ENCODE peak calls at places on chromosomes 12 and 14, in nine cellular contexts. S is tibial artery, H is fibroblast of mammary gland, R is cardiac muscle cell, A is sigmoid colon, F is HFFc6, X is MCF 10A, L is cardiac fibroblast, N is RWPE1. Q is an unnamed sample.

GRCh38 chr12:4386756-4387155 is 7.2 kb upstream of the FGF23 start:
- DNase-seq in N (no peak), L (no peak), F (no peak), R (no peak), A (no peak), S (no peak), H (no peak), X (no peak), Q (no peak)

GRCh38 chr12:3962661-3963483 is 89.7 kb upstream of the PARP11 start:
- DNase-seq in N (no peak), F (no peak), L (no peak), A (no peak), H (no peak), R (peak; percentile 33), S (peak; percentile 24), X (no peak), Q (no peak)

GRCh38 chr12:65822732-65823480 is 1.4 kb upstream of the HMGA2 start:
- DNase-seq in N (no peak), R (peak; percentile 87), S (no peak), L (peak; percentile 78), F (peak; percentile 75), H (peak; percentile 75), X (peak; percentile 67), A (no peak), Q (peak; percentile 62)

GRCh38 chr12:47930634-47931033 is 25.8 kb upstream of the VDR start:
- DNase-seq in L (no peak), N (no peak), H (no peak), F (no peak), R (no peak), X (no peak), S (no peak), A (no peak), Q (no peak)

GRCh38 chr12:82414926-82415325 is 56.6 kb downstream of the METTL25 start:
- DNase-seq in R (no peak), L (no peak), X (no peak), N (no peak), A (no peak), S (no peak), H (no peak), F (no peak), Q (no peak)

GRCh38 chr12:5577239-5577638 is 145.3 kb downstream of the NTF3 start:
- DNase-seq in A (no peak), H (no peak), N (no peak), F (no peak), R (peak; percentile 10), X (no peak), S (no peak), L (no peak), Q (no peak)

GRCh38 chr12:106113446-106114083 is 25.2 kb downstream of the NUAK1 start:
- DNase-seq in F (no peak), A (no peak), X (peak; percentile 61), S (peak; percentile 68), R (no peak), L (no peak), N (peak; percentile 48), H (no peak), Q (no peak)

GRCh38 chr12:51372021-51372420 is 19.2 kb downstream of the GALNT6 start:
- DNase-seq in A (no peak), L (no peak), N (no peak), H (no peak), F (no peak), X (no peak), S (no peak), R (no peak), Q (no peak)

GRCh38 chr14:61965030-61965745 is 203.0 kb downstream of the SNAPC1 start:
- DNase-seq in N (peak; percentile 74), L (peak; percentile 42), R (no peak), F (peak; percentile 82), A (no peak), H (peak; percentile 64), X (peak; percentile 94), S (no peak), Q (no peak)

GRCh38 chr12:53224897-53225634 is 6.9 kb downstream of the RARG start:
- DNase-seq in A (no peak), X (no peak), N (no peak), R (no peak), S (no peak), F (no peak), L (no peak), H (no peak), Q (no peak)

GRCh38 chr12:121579981-121580868 is 598 bp downstream of the KDM2B start:
- DNase-seq in H (peak; percentile 55), R (peak; percentile 85), X (peak; percentile 50), F (peak; percentile 32), A (peak; percentile 88), L (peak; percentile 72), S (peak; percentile 76), N (peak; percentile 65), Q (peak; percentile 76)

GRCh38 chr14:65824978-65825299 is 412.4 kb downstream of the FUT8 start:
- DNase-seq in H (no peak), S (no peak), N (no peak), A (no peak), R (no peak), L (no peak), F (no peak), X (no peak), Q (no peak)
- TF ChIP-seq CTCF in H (no peak), S (no peak), N (peak; percentile 59), A (no peak), R (no peak), L (no peak), F (peak; percentile 58), X (no peak), Q (peak; percentile 52)

DNA sequence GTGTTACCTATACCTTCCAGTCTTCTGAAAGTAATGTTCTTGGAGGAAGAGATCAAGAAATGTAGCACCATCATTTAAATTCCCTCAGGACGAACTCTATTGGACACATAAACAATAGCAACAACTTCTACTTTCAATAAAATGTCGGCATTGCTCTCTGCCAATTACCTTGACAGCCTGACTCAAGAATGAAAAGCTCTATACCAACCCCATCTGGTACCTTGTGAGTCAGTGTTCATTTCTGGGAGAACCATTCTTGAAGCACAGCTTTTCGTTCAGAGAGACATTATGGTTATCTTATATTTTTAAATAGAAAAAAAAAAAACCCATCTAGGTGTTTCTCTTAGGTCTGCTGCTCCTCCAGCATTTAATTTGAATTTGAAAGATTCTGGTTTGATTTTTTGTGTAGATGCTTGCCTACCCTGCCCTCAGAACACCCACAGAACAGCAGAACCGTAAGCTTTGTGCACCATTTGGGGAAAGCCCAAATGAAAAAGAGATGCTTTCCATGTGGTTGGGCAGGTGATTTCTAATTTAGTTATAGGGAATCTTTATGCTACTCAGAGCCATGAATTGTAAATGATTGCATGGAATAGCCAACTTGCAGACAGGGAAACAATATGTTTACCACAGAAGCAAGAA is 156.0 kb downstream of the SAMD4A start:
- DNase-seq in F (no peak), H (peak; percentile 41), X (peak; percentile 33), S (no peak), L (peak; percentile 68), N (peak; percentile 34), A (no peak), R (peak; percentile 55), Q (no peak)
- TF ChIP-seq CTCF in F (no peak), H (peak; percentile 28), X (no peak), S (peak; percentile 14), L (peak; percentile 51), N (no peak), A (no peak), R (peak; percentile 62), Q (no peak)

GRCh38 chr14:31208546-31209424 is 1.2 kb upstream of the HECTD1 start:
- DNase-seq in X (no peak), H (no peak), A (no peak), L (no peak), N (no peak), F (no peak), R (no peak), S (no peak), Q (no peak)

GRCh38 chr14:31207287-31207745 is 277 bp downstream of the HECTD1 start:
- DNase-seq in H (no peak), X (peak; percentile 89), F (peak; percentile 70), A (no peak), R (no peak), L (no peak), S (peak; percentile 88), N (no peak), Q (no peak)

GRCh38 chr14:31206536-31207286 is 882 bp downstream of the HECTD1 start:
- DNase-seq in N (peak; percentile 12), L (peak; percentile 13), F (no peak), R (peak; percentile 49), A (peak; percentile 71), X (peak; percentile 44), S (peak; percentile 22), H (no peak), Q (peak; percentile 44)

GRCh38 chr14:31209605-31210004 is 2.0 kb upstream of the HECTD1 start:
- DNase-seq in S (no peak), H (no peak), A (no peak), R (no peak), F (no peak), X (no peak), L (no peak), N (no peak), Q (no peak)

DNA sequence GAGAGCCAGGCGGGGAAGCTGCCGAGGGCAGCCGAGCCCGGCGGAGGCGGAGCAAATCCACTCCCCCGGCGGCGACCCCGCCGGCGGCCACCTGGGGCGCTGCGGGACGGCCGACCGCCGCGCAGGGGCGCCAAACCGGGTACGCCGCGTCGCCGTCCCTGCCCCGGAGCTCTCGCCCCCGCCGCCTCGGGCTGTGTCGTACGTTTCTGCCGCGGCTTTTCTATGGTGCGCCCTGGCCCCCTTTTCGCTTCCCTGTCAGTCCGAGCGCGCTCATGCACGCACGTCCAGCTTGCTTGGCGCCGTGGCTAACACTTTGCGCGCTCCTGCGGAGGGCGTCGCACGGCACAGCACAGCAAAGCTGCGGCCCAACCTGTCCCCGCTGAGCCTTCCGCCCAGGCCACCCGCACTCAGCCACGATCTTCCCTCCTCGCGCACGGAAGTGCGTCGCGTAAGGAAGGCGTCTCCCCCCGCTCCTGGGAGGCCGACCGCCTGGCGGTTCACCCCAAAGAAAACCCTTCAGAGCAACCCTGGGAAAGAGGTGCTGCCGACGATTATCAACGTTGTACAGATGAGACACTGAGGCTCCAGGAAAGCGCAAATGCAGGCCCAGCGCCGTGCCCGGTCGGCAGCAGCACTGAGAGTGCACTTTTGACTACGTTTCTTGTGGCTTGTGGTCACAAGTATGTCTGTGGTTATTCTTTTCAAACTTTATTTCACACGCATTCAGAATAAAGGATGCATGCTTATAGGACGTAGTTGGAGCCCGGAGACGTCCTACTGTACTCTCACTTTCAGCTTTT is at the start of gene HECTD1:
- DNase-seq in X (peak; percentile 77), S (peak; percentile 72), A (peak; percentile 95), N (peak; percentile 87), F (peak; percentile 83), R (peak; percentile 95), H (peak; percentile 82), L (peak; percentile 93), Q (peak; percentile 94)
- TF ChIP-seq CTCF in X (peak; percentile 77), S (peak; percentile 88), A (peak; percentile 23), N (peak; percentile 91), F (peak; percentile 94), R (peak; percentile 43), H (no peak), L (peak; percentile 16), Q (peak; percentile 90)

DNA sequence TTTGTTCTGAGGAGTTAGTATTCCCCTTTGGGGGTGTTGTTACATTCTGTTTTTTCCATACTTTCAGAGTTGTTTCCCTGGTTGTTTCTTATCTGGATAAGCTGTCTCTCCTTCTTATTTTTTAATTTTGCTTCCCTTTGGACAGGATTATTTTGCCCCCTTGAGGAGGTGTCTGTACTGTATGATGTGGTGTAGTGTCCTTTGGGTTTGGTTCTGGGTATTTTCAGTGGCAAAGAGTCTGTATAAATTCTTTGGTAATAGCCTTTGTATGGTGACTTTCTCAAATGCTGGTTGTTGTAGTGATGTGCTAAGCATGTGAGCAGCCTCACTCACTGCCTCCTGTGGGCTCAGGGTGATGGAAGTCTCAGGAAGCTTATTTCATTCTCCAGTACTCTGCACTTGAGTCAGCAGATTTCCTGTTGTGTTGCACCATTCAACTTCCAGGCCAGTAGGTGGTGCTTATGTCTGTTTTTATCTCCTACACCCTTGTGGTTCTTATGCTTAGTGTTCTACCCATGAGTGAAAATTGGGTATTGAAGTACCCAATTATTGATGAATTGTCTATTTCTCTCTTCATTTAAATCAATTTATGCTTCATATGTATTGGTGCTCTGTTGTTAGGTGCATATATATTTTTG is 103.3 kb upstream of the PMCH start:
- DNase-seq in X (peak; percentile 63), N (no peak), F (peak; percentile 60), H (peak; percentile 77), L (peak; percentile 68), A (no peak), S (no peak), R (peak; percentile 1), Q (no peak)
- TF ChIP-seq CTCF in X (peak; percentile 12), N (no peak), F (peak; percentile 78), H (peak; percentile 60), L (peak; percentile 45), A (no peak), S (peak; percentile 7), R (peak; percentile 56), Q (no peak)